ENCODE peak calls at places on chromosomes 16 and 17, in eight cellular contexts. R is activated naive CD8-positive, alpha-beta T cell treated with anti-CD3 and anti-CD28 coated beads for 36 hours; K is anterior cingulate cortex; L is stromal cell of bone marrow; P is ovary; T is stimulated activated CD4-positive, alpha-beta T cell treated with anti-CD3 and anti-CD28 coated beads, TNF-alpha, amount 100 ng/mL, for 24 hours; D is fibroblast of pulmonary artery; I is activated CD8-positive, alpha-beta memory T cell treated with anti-CD3 and anti-CD28 coated beads for 24 hours. Y is an unnamed sample.

GRCh38 chr16:46930861-46931260 is 42.6 kb downstream of the DNAJA2 start:
- DNase-seq in R (no peak), K (no peak), L (no peak), P (no peak), T (no peak), D (no peak), I (no peak), Y (no peak)

GRCh38 chr17:76599699-76600460 is 14.2 kb upstream of the ST6GALNAC2 start:
- DNase-seq in R (no peak), K (no peak), L (no peak), P (no peak), T (no peak), D (peak; percentile 57), I (no peak), Y (no peak)

GRCh38 chr17:2030779-2031163 is 818 bp downstream of the DPH1 start:
- DNase-seq in R (peak; percentile 68), K (no peak), L (peak; percentile 82), P (no peak), T (peak; percentile 46), D (peak; percentile 92), I (no peak), Y (no peak)

GRCh38 chr16:23317266-23317661 is 15.2 kb downstream of the SCNN1B start:
- DNase-seq in R (no peak), K (no peak), L (no peak), P (no peak), T (no peak), D (no peak), I (no peak), Y (no peak)

GRCh38 chr16:46790599-46791270 is 40.2 kb downstream of the C16orf87 start:
- DNase-seq in R (no peak), K (no peak), L (no peak), P (no peak), T (no peak), D (no peak), I (no peak), Y (no peak)

GRCh38 chr17:19269641-19270040 is 32.5 kb downstream of the EPN2 start:
- DNase-seq in R (no peak), K (no peak), L (no peak), P (no peak), T (no peak), D (no peak), I (no peak), Y (no peak)

GRCh38 chr17:19744492-19744891 is 3.6 kb downstream of the ALDH3A1 start:
- DNase-seq in R (no peak), K (no peak), L (no peak), P (no peak), T (peak; percentile 11), D (no peak), I (no peak), Y (no peak)

GRCh38 chr16:57938936-57939871 is 31.7 kb downstream of the CNGB1 start:
- DNase-seq in R (no peak), K (peak; percentile 40), L (peak; percentile 75), P (peak; percentile 23), T (no peak), D (peak; percentile 72), I (no peak), Y (no peak)

GRCh38 chr17:80790021-80790765 is 201.4 kb upstream of the CHMP6 start:
- DNase-seq in R (peak; percentile 34), K (no peak), L (no peak), P (no peak), T (no peak), D (peak; percentile 14), I (no peak), Y (peak; percentile 81)

GRCh38 chr17:1111599-1112443 is 68.0 kb downstream of the ABR start:
- DNase-seq in R (no peak), K (no peak), L (no peak), P (no peak), T (no peak), D (no peak), I (no peak), Y (no peak)

GRCh38 chr16:66899945-66900688 is 18.6 kb downstream of the CDH16 start:
- DNase-seq in R (no peak), K (no peak), L (peak; percentile 35), P (peak; percentile 94), T (no peak), D (peak; percentile 78), I (no peak), Y (no peak)

GRCh38 chr16:22055881-22056280 is 36.5 kb upstream of the VWA3A start:
- DNase-seq in R (no peak), K (no peak), L (no peak), P (no peak), T (no peak), D (no peak), I (no peak), Y (no peak)

GRCh38 chr17:74192950-74193781 is 10.3 kb upstream of the RPL38 start:
- DNase-seq in R (no peak), K (peak; percentile 31), L (no peak), P (no peak), T (no peak), D (no peak), I (no peak), Y (no peak)

GRCh38 chr17:31515226-31515759 is 123.8 kb downstream of the RAB11FIP4 start:
- DNase-seq in R (no peak), K (no peak), L (no peak), P (no peak), T (no peak), D (no peak), I (no peak), Y (no peak)

GRCh38 chr17:44941712-44942331 is 5.8 kb downstream of the KIF18B start:
- DNase-seq in R (no peak), K (no peak), L (no peak), P (no peak), T (no peak), D (no peak), I (no peak), Y (no peak)

GRCh38 chr17:40980594-40980993 is 3.5 kb downstream of the KRT40 start:
- DNase-seq in R (no peak), K (no peak), L (peak; percentile 45), P (no peak), T (no peak), D (peak; percentile 1), I (no peak), Y (no peak)

GRCh38 chr17:72602517-72603345 is 481.9 kb downstream of the SOX9 start:
- DNase-seq in R (no peak), K (no peak), L (peak; percentile 68), P (no peak), T (no peak), D (peak; percentile 45), I (no peak), Y (no peak)

GRCh38 chr17:80961931-80962330 is 29.7 kb upstream of the CHMP6 start:
- DNase-seq in R (no peak), K (no peak), L (no peak), P (no peak), T (no peak), D (no peak), I (no peak), Y (no peak)

GRCh38 chr16:74297296-74297665 is 667 bp downstream of the PSMD7 start:
- DNase-seq in R (peak; percentile 46), K (no peak), L (peak; percentile 20), P (peak; percentile 27), T (peak; percentile 30), D (peak; percentile 22), I (peak; percentile 70), Y (peak; percentile 41)

GRCh38 chr16:49918257-49918656 is 62.3 kb upstream of the ZNF423 start:
- DNase-seq in R (no peak), K (no peak), L (no peak), P (no peak), T (no peak), D (no peak), I (no peak), Y (no peak)

GRCh38 chr17:58189436-58190146 is 2.9 kb upstream of the EPX start:
- DNase-seq in R (no peak), K (no peak), L (peak; percentile 87), P (no peak), T (no peak), D (peak; percentile 82), I (no peak), Y (no peak)